ENCODE peak calls at places on chromosomes 6 and 20, in nine cellular contexts. P is nephron progenitor cell, D is GM13977, L is psoas muscle, Z is mucosa of descending colon, X is type B pancreatic cell, M is AG04450, Q is WTC11, F is BJ. S is an unnamed sample.

GRCh38 chr20:61599061-61599930 is 347.2 kb downstream of the CDH4 start:
- DNase-seq in M (no peak), P (peak), D (no peak), F (no peak), L (no peak), X (no peak), Z (no peak), Q (peak), S (no peak)

GRCh38 chr20:63664861-63665594 is 6.9 kb downstream of the RTEL1 start:
- DNase-seq in Q (peak), P (peak), M (no peak), F (no peak), X (no peak), L (no peak), D (no peak), Z (no peak), S (no peak)

GRCh38 chr20:9397928-9398327 is 116.5 kb upstream of the LAMP5 start:
- DNase-seq in Q (no peak), D (no peak), Z (peak), X (no peak), L (no peak), P (no peak), F (no peak), M (no peak), S (no peak)

GRCh38 chr6:134199848-134200606 is 117.9 kb downstream of the SGK1 start:
- DNase-seq in L (no peak), X (no peak), Q (no peak), D (peak), F (no peak), M (no peak), Z (no peak), P (no peak), S (no peak)

GRCh38 chr6:116444092-116444491 is 17.1 kb upstream of the CALHM6 start:
- DNase-seq in D (no peak), M (no peak), Q (no peak), F (no peak), P (no peak), L (no peak), Z (no peak), X (no peak), S (no peak)

GRCh38 chr20:3890999-3891929 is 2.1 kb downstream of the PANK2 start:
- DNase-seq in Q (no peak), L (no peak), D (peak), X (no peak), Z (no peak), M (no peak), P (no peak), F (no peak), S (no peak)

GRCh38 chr6:12570461-12571030 is 146.0 kb upstream of the PHACTR1 start:
- DNase-seq in Q (no peak), X (no peak), L (no peak), M (no peak), P (no peak), F (no peak), D (no peak), Z (no peak), S (no peak)

GRCh38 chr6:107491059-107491609 is 1.2 kb downstream of the SOBP start:
- DNase-seq in X (peak), M (no peak), F (no peak), D (peak), P (peak), L (peak), Z (peak), Q (peak), S (peak)

GRCh38 chr20:14928083-14928482 is 590.7 kb upstream of the FLRT3 start:
- DNase-seq in Z (no peak), L (no peak), X (no peak), D (no peak), F (no peak), P (no peak), M (no peak), Q (no peak), S (no peak)

GRCh38 chr6:45722876-45723275 is 292.8 kb downstream of the CLIC5 start:
- DNase-seq in Z (no peak), L (no peak), X (no peak), M (no peak), P (no peak), D (no peak), Q (no peak), F (no peak), S (no peak)

GRCh38 chr6:167998206-167998605 is 735 bp downstream of the KIF25 start:
- DNase-seq in F (no peak), M (no peak), Z (no peak), L (no peak), P (no peak), X (no peak), D (no peak), Q (no peak), S (no peak)
- TF ChIP-seq CTCF in F (no peak), M (no peak), Z (no peak), L (no peak), P (no peak), X (no peak), D (no peak), Q (no peak), S (no peak)

DNA sequence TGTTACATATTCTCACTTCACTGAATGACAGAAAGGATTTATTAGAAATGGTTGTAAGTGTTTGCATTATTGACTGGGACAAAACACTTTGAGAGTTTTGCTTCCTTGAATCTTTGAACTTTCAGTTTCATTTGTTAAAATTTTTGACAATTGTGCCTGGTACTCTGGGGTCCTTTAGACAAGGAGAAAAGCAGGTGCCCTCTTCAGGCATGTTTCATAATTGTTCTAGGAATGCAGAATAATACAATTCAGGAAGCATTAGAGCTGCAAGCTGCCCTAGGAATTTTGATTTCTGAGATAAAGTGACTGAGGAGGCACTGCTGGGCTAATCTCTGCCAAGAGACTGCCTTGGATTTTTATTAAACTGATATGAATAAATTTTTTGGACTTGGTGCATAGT is 49.7 kb downstream of the TOP1 start:
- DNase-seq in F (peak), Z (peak), M (no peak), Q (no peak), X (no peak), L (no peak), P (no peak), D (peak), S (no peak)
- TF ChIP-seq CTCF in F (peak), Z (no peak), M (peak), Q (no peak), X (peak), L (peak), P (peak), D (no peak), S (peak)

GRCh38 chr6:125988280-125988679 is 1.9 kb downstream of the TRMT11 start:
- DNase-seq in L (no peak), Z (no peak), P (no peak), F (no peak), M (no peak), Q (no peak), X (no peak), D (no peak), S (no peak)

GRCh38 chr6:125986956-125987617 is 747 bp downstream of the TRMT11 start:
- DNase-seq in D (no peak), L (no peak), F (no peak), P (no peak), M (no peak), Q (no peak), Z (no peak), X (no peak), S (no peak)

GRCh38 chr6:125985967-125986294 is 409 bp upstream of the TRMT11 start:
- DNase-seq in Z (no peak), P (no peak), F (no peak), X (no peak), M (no peak), D (no peak), Q (no peak), L (no peak), S (no peak)

GRCh38 chr6:125985522-125985921 is 818 bp upstream of the TRMT11 start:
- DNase-seq in M (no peak), L (no peak), F (no peak), Z (no peak), D (no peak), Q (no peak), X (no peak), P (no peak), S (no peak)

GRCh38 chr6:125986295-125986955 is at the start of gene TRMT11:
- DNase-seq in L (peak), M (no peak), Q (peak), Z (peak), X (peak), P (peak), F (no peak), D (peak), S (peak)
- TF ChIP-seq CTCF in L (no peak), M (peak), Q (no peak), Z (no peak), X (peak), P (no peak), F (no peak), D (no peak), S (peak)

GRCh38 chr6:24936641-24937317 is 1.0 kb upstream of the RIPOR2 start:
- DNase-seq in P (no peak), F (no peak), D (peak), X (no peak), Q (no peak), L (no peak), Z (no peak), M (no peak), S (no peak)

GRCh38 chr6:24935323-24935722 is 437 bp downstream of the RIPOR2 start:
- DNase-seq in P (no peak), Z (no peak), M (no peak), F (no peak), Q (no peak), X (no peak), D (no peak), L (no peak), S (no peak)

GRCh38 chr6:24933868-24934401 is 1.8 kb downstream of the RIPOR2 start:
- DNase-seq in F (no peak), L (no peak), M (no peak), P (peak), Z (peak), X (no peak), Q (peak), D (no peak), S (no peak)

GRCh38 chr6:24933266-24933665 is 2.5 kb downstream of the RIPOR2 start:
- DNase-seq in Q (no peak), M (no peak), L (no peak), X (no peak), P (no peak), F (no peak), D (no peak), Z (no peak), S (no peak)

GRCh38 chr6:24935753-24936152 is at the start of gene RIPOR2:
- DNase-seq in M (no peak), F (no peak), X (no peak), Z (peak), P (peak), D (no peak), L (no peak), Q (peak), S (no peak)
- TF ChIP-seq CTCF in M (no peak), F (no peak), X (peak), Z (no peak), P (no peak), D (peak), L (no peak), Q (no peak), S (no peak)

DNA sequence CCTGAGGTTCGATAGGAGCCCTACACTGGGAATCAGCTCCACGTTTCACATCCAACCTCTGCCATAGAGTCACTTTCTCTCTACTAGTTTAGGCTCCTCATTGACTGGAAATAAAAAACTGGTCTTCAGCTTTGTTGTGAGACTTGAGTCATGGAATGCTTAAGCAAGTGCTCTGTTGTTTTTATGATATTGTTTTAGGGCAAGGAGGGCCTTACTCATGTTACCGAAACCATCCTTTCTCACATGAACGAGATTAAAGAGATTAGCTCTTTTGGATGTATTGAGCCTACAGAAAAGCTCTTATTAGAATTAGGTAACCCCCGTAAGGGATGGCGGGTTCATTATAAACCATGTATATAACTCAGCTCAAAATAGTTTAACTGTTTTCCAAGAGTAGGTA is 6.9 kb upstream of the MOCS1 start:
- DNase-seq in P (no peak), Z (no peak), L (no peak), F (no peak), M (no peak), D (no peak), X (no peak), Q (no peak), S (no peak)
- TF ChIP-seq CTCF in P (no peak), Z (no peak), L (no peak), F (no peak), M (no peak), D (no peak), X (no peak), Q (no peak), S (no peak)

GRCh38 chr6:89522778-89523177 is 89.8 kb downstream of the ANKRD6 start:
- DNase-seq in X (no peak), M (no peak), L (no peak), Q (no peak), Z (no peak), D (no peak), F (no peak), P (no peak), S (no peak)
- TF ChIP-seq CTCF in X (no peak), M (no peak), L (no peak), Q (no peak), Z (no peak), D (no peak), F (no peak), P (no peak), S (no peak)

GRCh38 chr20:49602370-49603208 is 34.7 kb upstream of the PTGIS start:
- DNase-seq in X (no peak), F (no peak), L (no peak), P (no peak), Q (no peak), D (no peak), M (no peak), Z (no peak), S (no peak)
- TF ChIP-seq CTCF in X (no peak), F (no peak), L (no peak), P (no peak), Q (no peak), D (no peak), M (no peak), Z (no peak), S (no peak)